ENCODE peak calls at places on chromosomes 16 and 17, in eight cellular contexts. J is endothelial cell of umbilical vein, R is NT2/D1, I is K562, L is PC-3, F is mesenchymal stem cell, V is GM23248, C is GM12878. S is an unnamed sample. For H3K9me3, the result is how much of the 10 kb centered on the place peaks cover.

GRCh38 chr17:42282478-42283080 is 5.7 kb upstream of the STAT5A start:
- DNase-seq in J (no peak), R (no peak), I (no peak), L (no peak), F (no peak), V (no peak), C (no peak), S (no peak)

GRCh38 chr16:84963046-84963445 is 48.3 kb downstream of the ZDHHC7 start:
- DNase-seq in J (no peak), R (no peak), I (no peak), L (no peak), F (no peak), V (no peak), C (no peak), S (no peak)

GRCh38 chr17:8253801-8254200 is 4.7 kb downstream of the PFAS start:
- DNase-seq in J (peak), R (no peak), I (peak), L (no peak), F (peak), V (no peak), C (no peak), S (peak)

GRCh38 chr16:8505327-8505991 is 84.9 kb downstream of the TMEM114 start:
- DNase-seq in J (no peak), R (peak), I (no peak), L (no peak), F (no peak), V (no peak), C (no peak), S (no peak)

GRCh38 chr17:5557990-5558389 is 26.3 kb downstream of the NLRP1 start:
- DNase-seq in J (no peak), R (no peak), I (no peak), L (no peak), F (no peak), V (no peak), C (no peak), S (no peak)

GRCh38 chr16:72884037-72884436 is 163.9 kb downstream of the ZFHX3 start:
- DNase-seq in J (no peak), R (no peak), I (no peak), L (peak), F (peak), V (peak), C (no peak), S (peak)

GRCh38 chr16:55324491-55325447 is 766 bp downstream of the IRX6 start:
- DNase-seq in J (no peak), R (no peak), I (no peak), L (no peak), F (no peak), V (peak), C (no peak), S (no peak)

GRCh38 chr17:5821813-5822212 is 237.5 kb upstream of the NLRP1 start:
- DNase-seq in J (no peak), R (no peak), I (no peak), L (no peak), F (peak), V (no peak), C (no peak), S (no peak)

GRCh38 chr16:1441391-1441829 is 2.9 kb downstream of the CCDC154 start:
- DNase-seq in J (no peak), R (no peak), I (no peak), L (no peak), F (no peak), V (no peak), C (no peak), S (no peak)

DNA sequence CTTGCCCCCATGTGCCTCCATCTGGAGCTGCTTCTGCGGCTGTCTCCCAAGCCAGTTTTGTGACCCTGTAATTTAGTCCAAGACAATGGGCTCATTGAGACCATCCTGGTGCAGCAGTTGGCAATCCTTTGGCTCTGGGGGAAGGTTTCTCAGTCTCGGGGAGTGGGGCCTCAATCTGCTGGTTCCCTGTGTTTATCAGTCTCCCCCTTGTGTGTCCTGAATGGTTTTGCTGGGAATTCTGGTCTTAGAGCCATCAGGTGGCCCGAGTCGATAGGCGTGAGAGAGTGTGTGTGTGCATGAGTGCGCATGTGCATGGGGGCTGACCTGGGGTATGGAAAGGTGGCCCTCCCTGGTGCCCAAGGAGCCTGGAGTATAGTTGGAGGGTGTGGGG is 234.8 kb downstream of the SEC14L1 start:
- DNase-seq in J (no peak), R (no peak), I (peak), L (no peak), F (no peak), V (no peak), C (no peak), S (no peak)
- H3K4me3 ChIP-seq in J (no peak), R (peak), I (no peak), L (no peak), F (peak), V (peak), C (peak), S (peak)

DNA sequence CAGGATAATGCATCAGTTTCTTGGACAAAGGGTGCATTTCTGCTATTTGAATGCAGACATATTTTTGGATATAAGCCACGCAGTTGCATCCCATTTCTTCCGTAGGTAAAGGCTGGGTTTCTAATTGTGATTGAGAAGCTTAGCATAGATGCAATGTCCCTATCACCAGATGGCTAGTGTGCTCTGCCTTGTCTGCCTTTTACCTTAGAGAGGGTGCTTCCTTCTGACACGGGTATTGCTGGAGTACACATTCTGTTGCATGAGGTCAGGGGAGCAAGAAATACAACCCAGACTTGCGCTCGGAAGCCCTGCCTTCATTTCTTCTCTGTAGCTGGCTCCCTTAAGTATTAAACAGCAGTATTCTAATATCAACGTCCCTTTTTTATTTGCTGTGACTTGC is 337.4 kb downstream of the WWOX start:
- DNase-seq in J (no peak), R (no peak), I (no peak), L (no peak), F (no peak), V (no peak), C (no peak), S (no peak)
- H3K9me3 ChIP-seq in J (under half), R (under half), I (under half), L (under half), F (under half), V (under half), C (under half), S (under half)

DNA sequence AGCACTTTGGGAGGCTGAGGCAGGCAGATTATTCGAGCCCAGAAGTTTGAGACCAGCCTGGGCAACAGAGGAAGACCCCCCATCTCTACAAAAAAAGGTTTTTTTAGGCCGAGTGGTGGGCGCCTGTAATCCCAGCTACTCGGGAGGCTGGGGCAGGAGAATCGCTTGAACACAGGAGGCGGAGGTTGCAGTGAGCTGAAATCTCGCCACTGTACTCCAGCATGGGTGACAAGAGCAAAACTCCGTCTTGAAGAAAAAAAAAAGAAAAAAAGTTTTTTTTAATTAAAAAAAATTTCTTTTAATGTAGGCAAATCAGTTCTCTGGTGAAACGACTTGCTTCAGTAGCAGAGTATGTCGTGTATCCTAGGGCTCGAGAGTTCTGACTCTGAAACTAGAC is 10.9 kb downstream of the HSD3B7 start:
- DNase-seq in J (no peak), R (no peak), I (no peak), L (no peak), F (no peak), V (peak), C (no peak), S (no peak)
- H3K9ac ChIP-seq in J (no peak), R (no peak), I (peak), L (peak), F (peak), V (peak), C (peak), S (peak)

GRCh38 chr17:64779344-64780095 is 117.4 kb upstream of the SMURF2 start:
- DNase-seq in J (no peak), R (no peak), I (no peak), L (peak), F (no peak), V (no peak), C (no peak), S (no peak)

GRCh38 chr17:64778102-64778366 is 115.9 kb upstream of the SMURF2 start:
- DNase-seq in J (no peak), R (no peak), I (no peak), L (no peak), F (no peak), V (peak), C (no peak), S (no peak)

GRCh38 chr17:64778367-64779290 is 116.5 kb upstream of the SMURF2 start:
- DNase-seq in J (no peak), R (no peak), I (no peak), L (peak), F (no peak), V (peak), C (no peak), S (no peak)

GRCh38 chr17:64775701-64776570 is 113.8 kb upstream of the SMURF2 start:
- DNase-seq in J (no peak), R (no peak), I (no peak), L (no peak), F (no peak), V (peak), C (no peak), S (no peak)

GRCh38 chr17:64777413-64778101 is 115.5 kb upstream of the SMURF2 start:
- DNase-seq in J (no peak), R (no peak), I (no peak), L (no peak), F (no peak), V (no peak), C (no peak), S (no peak)
- H3K4me3 ChIP-seq in J (no peak), R (peak), I (no peak), L (peak), F (peak), V (peak), C (peak), S (no peak)

DNA sequence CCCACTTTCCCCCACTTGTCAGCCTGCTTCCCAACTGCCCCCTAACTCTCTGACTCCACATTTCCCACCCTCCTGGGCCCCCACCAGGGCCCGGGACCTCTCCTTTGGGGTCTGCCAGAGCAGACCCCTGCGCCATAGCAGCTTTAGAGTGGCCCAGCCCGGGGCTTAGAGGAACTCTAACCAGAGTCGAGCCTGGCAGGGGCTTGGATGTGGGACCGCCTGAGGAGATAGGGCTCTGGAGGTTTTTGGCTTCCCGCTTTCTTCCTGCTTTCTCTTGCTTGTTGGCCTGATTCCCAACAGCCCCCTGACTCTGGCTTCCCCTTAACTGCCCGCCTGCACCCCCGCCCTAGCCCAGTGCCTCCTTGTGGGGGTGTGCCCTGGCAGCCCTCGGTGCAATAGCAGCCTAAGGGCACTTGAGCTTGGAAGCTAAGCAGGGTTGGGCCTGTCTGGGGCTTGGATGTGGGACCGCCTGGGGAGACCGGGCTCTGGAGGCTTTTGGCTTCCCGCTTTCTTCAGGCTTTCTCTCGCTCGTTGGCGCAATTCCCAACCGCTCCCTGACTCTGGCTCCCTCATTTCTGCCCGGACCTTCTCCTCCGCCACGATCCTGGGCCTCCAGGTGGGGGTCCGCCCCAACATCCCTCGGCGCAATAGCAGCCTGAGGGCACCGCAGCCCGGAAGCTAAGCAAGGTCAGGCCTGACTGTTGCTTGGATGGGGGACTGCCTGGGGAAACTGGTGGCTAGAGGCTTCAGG is 2292.0 kb downstream of the TP53TG3F start:
- DNase-seq in J (no peak), R (no peak), I (no peak), L (no peak), F (no peak), V (no peak), C (no peak), S (no peak)
- H3K9me3 ChIP-seq in J (under half), R (under half), I (under half), L (under half), F (under half), V (under half), C (under half), S (under half)

GRCh38 chr17:82305727-82306300 is 11.6 kb downstream of the CD7 start:
- DNase-seq in J (no peak), R (no peak), I (no peak), L (no peak), F (no peak), V (no peak), C (no peak), S (no peak)
- H3K9ac ChIP-seq in J (no peak), R (no peak), I (peak), L (no peak), F (no peak), V (no peak), C (no peak), S (no peak)

DNA sequence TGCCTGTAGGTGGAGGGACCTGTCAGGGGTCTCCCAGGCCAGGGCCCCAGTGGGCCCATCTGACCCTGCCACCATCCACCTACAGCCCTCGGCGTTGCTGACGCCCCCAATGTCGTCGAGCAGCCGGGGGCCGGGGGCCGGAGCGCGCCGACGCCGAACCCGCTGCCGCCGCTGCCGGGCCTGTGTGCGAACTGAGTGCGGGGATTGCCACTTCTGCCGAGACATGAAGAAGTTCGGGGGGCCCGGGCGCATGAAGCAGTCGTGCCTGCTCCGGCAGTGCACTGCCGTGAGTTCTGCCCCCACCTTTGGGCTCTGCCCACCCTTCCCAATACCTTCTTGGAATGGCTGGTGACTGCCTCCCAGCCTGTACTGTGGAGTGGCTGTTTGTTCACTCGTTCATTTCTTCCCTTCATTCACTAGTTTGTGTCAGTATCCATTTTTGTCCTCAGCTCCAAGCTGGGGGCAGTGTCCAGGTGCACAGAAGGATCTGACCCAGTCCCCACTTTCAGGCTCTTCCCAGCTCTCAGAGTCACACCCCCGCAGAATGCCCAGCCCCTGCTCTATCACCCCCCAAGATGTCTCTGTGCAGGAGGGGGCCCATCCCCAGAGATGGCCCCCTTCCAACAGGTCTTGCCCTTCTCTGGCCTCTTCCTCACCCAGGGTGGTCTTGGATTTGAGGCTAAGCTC is 2.4 kb downstream of the FBXL19 start:
- DNase-seq in J (no peak), R (no peak), I (no peak), L (no peak), F (no peak), V (no peak), C (no peak), S (no peak)
- H3K4me3 ChIP-seq in J (no peak), R (no peak), I (no peak), L (no peak), F (peak), V (no peak), C (no peak), S (no peak)

DNA sequence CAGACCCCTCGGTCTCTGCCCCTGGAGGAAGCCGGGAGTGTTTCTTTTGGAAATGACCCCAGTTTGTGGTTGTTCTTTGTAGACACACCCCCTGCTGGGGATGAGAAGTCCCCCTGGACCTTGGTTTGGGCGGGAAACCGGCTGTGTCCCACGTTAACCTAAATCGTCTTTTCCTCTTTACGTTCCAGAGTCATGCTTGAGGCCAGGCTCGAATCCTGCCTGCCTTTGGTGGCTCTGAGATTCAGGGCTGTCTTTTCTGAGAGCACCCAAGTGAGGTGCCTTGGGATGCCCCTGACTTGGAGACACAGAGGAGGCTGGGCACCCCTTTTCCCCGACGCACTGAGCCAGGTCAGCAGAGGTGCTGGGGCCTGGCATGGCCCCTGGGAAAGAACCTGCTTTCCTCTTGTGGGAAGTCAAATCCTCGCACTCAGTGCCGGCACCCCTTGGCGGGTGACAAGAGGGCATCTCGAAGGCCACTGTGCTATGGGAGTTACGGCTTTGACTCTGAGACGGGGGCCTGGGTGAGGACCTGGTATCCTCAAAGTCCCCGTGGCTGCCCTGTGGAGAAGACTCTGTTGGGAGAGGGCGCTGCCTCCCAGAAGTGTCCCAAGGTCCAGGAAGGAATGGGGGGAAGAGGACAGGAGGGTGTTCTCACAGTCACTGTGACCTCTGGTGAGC is 116.8 kb downstream of the METRNL start:
- DNase-seq in J (no peak), R (no peak), I (no peak), L (no peak), F (no peak), V (peak), C (no peak), S (peak)
- H3K9me3 ChIP-seq in J (under half), R (under half), I (under half), L (under half), F (under half), V (under half), C (under half), S (under half)

GRCh38 chr17:76307966-76308338 is at the start of gene QRICH2:
- DNase-seq in J (no peak), R (no peak), I (no peak), L (no peak), F (no peak), V (no peak), C (no peak), S (no peak)

GRCh38 chr17:76314392-76315227 is 6.5 kb upstream of the QRICH2 start:
- DNase-seq in J (peak), R (no peak), I (no peak), L (no peak), F (no peak), V (no peak), C (no peak), S (no peak)

GRCh38 chr17:76304226-76305134 is 3.6 kb downstream of the QRICH2 start:
- DNase-seq in J (no peak), R (no peak), I (no peak), L (no peak), F (no peak), V (no peak), C (no peak), S (no peak)

GRCh38 chr17:76307299-76307965 is 644 bp downstream of the QRICH2 start:
- DNase-seq in J (no peak), R (no peak), I (no peak), L (no peak), F (no peak), V (no peak), C (no peak), S (no peak)

DNA sequence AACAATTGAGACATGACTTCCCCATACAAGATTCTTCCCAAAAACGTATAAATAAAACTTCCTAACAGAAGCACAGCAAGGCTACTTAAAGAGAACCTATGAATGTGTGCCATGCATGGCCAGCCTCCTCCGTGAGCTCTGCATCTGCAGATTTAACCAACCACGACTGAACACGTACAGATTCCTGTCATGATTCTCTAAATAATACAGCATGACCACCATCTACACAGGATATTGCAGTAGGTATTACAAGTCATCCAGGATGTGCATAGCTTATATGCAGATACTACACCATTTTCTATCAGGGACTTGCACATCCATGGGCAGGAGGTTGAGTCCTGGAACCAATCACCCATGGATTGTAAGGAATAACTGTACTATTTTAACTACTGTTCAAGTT is 1.4 kb upstream of the QRICH2 start:
- DNase-seq in J (no peak), R (no peak), I (no peak), L (no peak), F (no peak), V (no peak), C (no peak), S (no peak)
- H3K9ac ChIP-seq in J (no peak), R (no peak), I (no peak), L (no peak), F (no peak), V (no peak), C (no peak), S (no peak)

S was measured in adipocyte.